ENCODE peak calls at places on chromosomes 12 and 14, in nine cellular contexts. N, Z, O, A, R, W, I, J and P are unnamed samples.

GRCh38 chr12:13250416-13250815 is 53.9 kb downstream of the EMP1 start:
- DNase-seq in N (no peak), Z (peak; percentile 24), O (no peak), A (no peak), R (no peak), W (peak; percentile 31), I (peak; percentile 13), J (no peak), P (no peak)

GRCh38 chr12:43306066-43306465 is 245.9 kb downstream of the ADAMTS20 start:
- DNase-seq in N (no peak), Z (peak; percentile 93), O (no peak), A (no peak), R (no peak), W (peak; percentile 98), I (peak; percentile 95), J (no peak), P (peak; percentile 71)

GRCh38 chr12:123973552-123974341 is 732 bp downstream of the ZNF664 start:
- DNase-seq in N (peak; percentile 56), Z (no peak), O (peak; percentile 58), A (peak; percentile 66), R (peak; percentile 57), W (no peak), I (peak; percentile 44), J (peak; percentile 71), P (peak; percentile 71)

GRCh38 chr12:124508323-124509096 is 58.9 kb downstream of the NCOR2 start:
- DNase-seq in N (no peak), Z (no peak), O (no peak), A (no peak), R (no peak), W (peak; percentile 39), I (no peak), J (no peak), P (peak; percentile 85)

GRCh38 chr12:93712204-93712603 is 35.0 kb downstream of the CRADD start:
- DNase-seq in N (no peak), Z (no peak), O (no peak), A (no peak), R (no peak), W (no peak), I (no peak), J (no peak), P (no peak)

GRCh38 chr12:56628671-56629458 is 1.3 kb downstream of the BAZ2A start:
- DNase-seq in N (peak; percentile 83), Z (peak; percentile 15), O (peak; percentile 64), A (no peak), R (peak; percentile 80), W (peak; percentile 72), I (peak; percentile 52), J (peak; percentile 73), P (peak; percentile 81)

GRCh38 chr14:50425816-50426215 is 29.1 kb upstream of the CDKL1 start:
- DNase-seq in N (no peak), Z (peak; percentile 7), O (no peak), A (no peak), R (no peak), W (peak; percentile 86), I (no peak), J (no peak), P (no peak)

GRCh38 chr12:84643993-84644392 is 268.6 kb downstream of the SLC6A15 start:
- DNase-seq in N (no peak), Z (no peak), O (no peak), A (no peak), R (no peak), W (no peak), I (no peak), J (no peak), P (no peak)

GRCh38 chr12:101700299-101700820 is 2.9 kb downstream of the CHPT1 start:
- DNase-seq in N (no peak), Z (no peak), O (no peak), A (no peak), R (no peak), W (no peak), I (no peak), J (no peak), P (no peak)

GRCh38 chr14:38384746-38385145 is 128.9 kb upstream of the CLEC14A start:
- DNase-seq in N (no peak), Z (no peak), O (no peak), A (no peak), R (no peak), W (peak; percentile 50), I (no peak), J (no peak), P (no peak)

GRCh38 chr14:103204852-103205540 is 81.7 kb downstream of the TNFAIP2 start:
- DNase-seq in N (no peak), Z (no peak), O (no peak), A (no peak), R (no peak), W (peak; percentile 22), I (peak; percentile 14), J (peak; percentile 36), P (peak; percentile 12)

GRCh38 chr14:60972295-60972694 is 8.6 kb downstream of the TRMT5 start:
- DNase-seq in N (no peak), Z (no peak), O (no peak), A (no peak), R (no peak), W (no peak), I (no peak), J (no peak), P (no peak)

GRCh38 chr12:34290191-34290995 is 268.1 kb downstream of the ALG10 start:
- DNase-seq in N (no peak), Z (no peak), O (no peak), A (no peak), R (no peak), W (no peak), I (no peak), J (no peak), P (peak; percentile 40)

GRCh38 chr14:32251530-32251929 is 48.5 kb upstream of the RNU6-8 start:
- DNase-seq in N (no peak), Z (no peak), O (no peak), A (no peak), R (no peak), W (no peak), I (no peak), J (no peak), P (no peak)

GRCh38 chr14:59868021-59868420 is 2.6 kb downstream of the RTN1 start:
- DNase-seq in N (no peak), Z (no peak), O (no peak), A (no peak), R (no peak), W (peak; percentile 17), I (no peak), J (no peak), P (no peak)

GRCh38 chr12:82627799-82628198 is 58.9 kb upstream of the TMTC2 start:
- DNase-seq in N (no peak), Z (no peak), O (no peak), A (peak; percentile 46), R (no peak), W (peak; percentile 67), I (peak; percentile 52), J (no peak), P (no peak)
- TF ChIP-seq CTCF in N (peak; percentile 51), Z (peak; percentile 47), O (peak; percentile 60), A (peak; percentile 72), R (no peak), W (peak; percentile 70), I (peak; percentile 46), J (no peak), P (no peak)

DNA sequence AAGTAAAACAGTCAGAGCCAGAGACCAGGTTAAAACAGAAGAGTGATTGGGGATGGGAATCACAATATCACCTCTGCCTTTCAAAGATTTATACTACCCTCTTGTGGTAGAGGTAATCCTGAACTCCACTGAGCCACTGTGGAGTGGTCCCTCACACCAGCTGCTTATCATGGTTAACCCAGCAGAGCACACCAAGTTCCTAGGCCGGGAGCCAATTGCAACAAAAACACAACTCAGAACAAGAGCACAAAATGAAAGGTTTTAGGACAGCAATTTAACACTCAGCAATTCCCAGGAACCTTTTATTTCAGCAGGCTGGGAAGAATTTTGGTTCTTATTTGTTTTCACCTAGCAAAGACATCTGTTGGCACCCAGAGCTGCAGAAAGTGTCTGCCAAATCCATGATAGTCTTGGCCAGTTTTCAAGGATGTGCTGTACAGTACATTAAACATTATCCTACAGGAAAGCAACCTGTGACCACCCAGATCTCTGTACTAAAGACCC is 220.5 kb upstream of the ATXN7L3B start:
- DNase-seq in N (no peak), Z (no peak), O (peak; percentile 27), A (peak; percentile 57), R (no peak), W (peak; percentile 94), I (peak; percentile 62), J (peak; percentile 80), P (no peak)
- TF ChIP-seq CTCF in N (peak; percentile 24), Z (peak; percentile 23), O (peak; percentile 45), A (peak; percentile 78), R (no peak), W (peak; percentile 73), I (peak; percentile 52), J (no peak), P (no peak)

GRCh38 chr12:120342567-120343537 is 15.3 kb upstream of the PLA2G1B start:
- DNase-seq in N (no peak), Z (no peak), O (no peak), A (no peak), R (no peak), W (no peak), I (no peak), J (no peak), P (no peak)

GRCh38 chr12:120347766-120348165 is 20.2 kb upstream of the PLA2G1B start:
- DNase-seq in N (no peak), Z (no peak), O (no peak), A (no peak), R (no peak), W (no peak), I (no peak), J (no peak), P (no peak)

GRCh38 chr12:120343692-120344091 is 16.1 kb upstream of the PLA2G1B start:
- DNase-seq in N (no peak), Z (no peak), O (no peak), A (no peak), R (no peak), W (no peak), I (no peak), J (no peak), P (no peak)

GRCh38 chr12:120346031-120346430 is 18.5 kb upstream of the PLA2G1B start:
- DNase-seq in N (no peak), Z (no peak), O (no peak), A (no peak), R (no peak), W (no peak), I (no peak), J (no peak), P (no peak)

GRCh38 chr12:120346681-120347080 is 19.1 kb upstream of the PLA2G1B start:
- DNase-seq in N (no peak), Z (no peak), O (no peak), A (no peak), R (no peak), W (no peak), I (no peak), J (no peak), P (no peak)
- TF ChIP-seq CTCF in N (no peak), Z (peak; percentile 6), O (peak; percentile 18), A (peak; percentile 47), R (no peak), W (peak; percentile 22), I (no peak), J (no peak), P (no peak)

GRCh38 chr12:117402363-117402762 is 40.9 kb upstream of the NOS1 start:
- DNase-seq in N (no peak), Z (no peak), O (no peak), A (peak; percentile 58), R (no peak), W (no peak), I (no peak), J (no peak), P (no peak)
- TF ChIP-seq CTCF in N (no peak), Z (no peak), O (no peak), A (peak; percentile 58), R (no peak), W (no peak), I (no peak), J (no peak), P (no peak)